ENCODE peak calls at places on chromosomes 1 and 21, in eight cellular contexts. O is PC-3, P is OCI-LY7, H is PC-9, R is SK-N-SH, C is hepatocyte, I is GM23338, N is HCT116. G is an unnamed sample.

GRCh38 chr1:149848811-149849210 is 50.6 kb upstream of the BOLA1 start:
- DNase-seq in O (peak; percentile 40), C (no peak), P (peak; percentile 55), N (no peak), H (no peak), I (peak; percentile 3), R (no peak), G (peak; percentile 6)

GRCh38 chr1:15328785-15329480 is 80.8 kb upstream of the EFHD2 start:
- DNase-seq in P (no peak), H (no peak), N (no peak), C (peak; percentile 45), I (no peak), O (no peak), R (peak; percentile 37), G (no peak)

GRCh38 chr1:91148641-91149069 is 126.8 kb upstream of the ZNF644 start:
- DNase-seq in P (no peak), I (peak; percentile 33), O (no peak), C (no peak), H (no peak), N (no peak), R (no peak), G (no peak)

GRCh38 chr1:66223681-66224080 is 310.3 kb upstream of the SGIP1 start:
- DNase-seq in H (no peak), O (peak; percentile 35), R (no peak), N (no peak), C (no peak), I (no peak), P (no peak), G (no peak)

GRCh38 chr1:148318123-148318899 is 164.8 kb downstream of the PPIAL4G start:
- DNase-seq in R (no peak), H (no peak), P (no peak), O (no peak), N (no peak), I (peak; percentile 80), C (no peak), G (peak; percentile 84)

GRCh38 chr1:28249013-28249870 is 10.1 kb upstream of the SESN2 start:
- DNase-seq in I (peak; percentile 70), H (peak; percentile 66), P (peak; percentile 85), N (peak; percentile 85), O (peak; percentile 88), R (peak; percentile 31), C (peak; percentile 63), G (peak; percentile 40)

GRCh38 chr1:84754376-84754672 is 64.1 kb upstream of the SSX2IP start:
- DNase-seq in N (no peak), R (no peak), C (no peak), H (no peak), I (peak; percentile 22), P (no peak), O (no peak), G (no peak)

GRCh38 chr1:37606481-37607263 is 10.9 kb upstream of the GNL2 start:
- DNase-seq in O (no peak), H (no peak), N (no peak), C (no peak), I (no peak), P (no peak), R (no peak), G (no peak)

GRCh38 chr1:220077887-220078286 is 11.7 kb downstream of the BPNT1 start:
- DNase-seq in C (no peak), H (no peak), P (no peak), R (no peak), O (no peak), N (no peak), I (no peak), G (no peak)

GRCh38 chr1:164914208-164914607 is 355.2 kb downstream of the PBX1 start:
- DNase-seq in P (no peak), R (no peak), H (no peak), N (no peak), O (peak; percentile 38), C (peak; percentile 50), I (no peak), G (no peak)

GRCh38 chr1:185823471-185823870 is 89.3 kb downstream of the HMCN1 start:
- DNase-seq in P (no peak), R (no peak), C (no peak), I (no peak), N (no peak), O (peak; percentile 2), H (no peak), G (no peak)

GRCh38 chr1:193256019-193256418 is 69.6 kb upstream of the B3GALT2 start:
- DNase-seq in H (no peak), C (no peak), I (no peak), N (no peak), O (no peak), P (no peak), R (no peak), G (peak; percentile 68)

GRCh38 chr1:231958448-231958847 is 331.9 kb downstream of the DISC1 start:
- DNase-seq in H (no peak), O (no peak), R (no peak), N (no peak), C (no peak), P (no peak), I (no peak), G (no peak)

GRCh38 chr1:119667176-119667575 is 19.1 kb upstream of the ZNF697 start:
- DNase-seq in N (no peak), R (no peak), I (no peak), O (no peak), C (no peak), H (no peak), P (no peak), G (no peak)

GRCh38 chr21:41957991-41958766 is 4.4 kb upstream of the C2CD2 start:
- DNase-seq in I (peak; percentile 43), N (peak; percentile 61), P (no peak), O (peak; percentile 99), R (no peak), C (peak; percentile 63), H (peak; percentile 85), G (no peak)

GRCh38 chr1:200524092-200524491 is 96.5 kb downstream of the KIF14 start:
- DNase-seq in R (no peak), O (no peak), H (no peak), P (no peak), C (no peak), N (no peak), I (peak; percentile 52), G (no peak)

GRCh38 chr1:247078315-247079140 is at the start of gene ZNF670:
- DNase-seq in N (peak; percentile 94), R (peak; percentile 96), O (peak; percentile 99), H (peak; percentile 92), P (peak; percentile 97), C (peak; percentile 99), I (peak; percentile 100), G (peak; percentile 99)

GRCh38 chr1:228316589-228317387 is 89.8 kb downstream of the TRIM11 start:
- DNase-seq in R (no peak), N (no peak), O (no peak), C (no peak), I (no peak), P (no peak), H (no peak), G (no peak)

GRCh38 chr1:29462096-29462495 is 225.8 kb downstream of the PTPRU start:
- DNase-seq in I (no peak), H (no peak), P (no peak), O (no peak), C (no peak), N (no peak), R (no peak), G (no peak)

GRCh38 chr1:246784621-246785535 is 60.7 kb downstream of the SCCPDH start:
- DNase-seq in C (no peak), O (no peak), P (no peak), R (no peak), I (no peak), H (no peak), N (no peak), G (no peak)

GRCh38 chr21:27423073-27423472 is 456.2 kb upstream of the ADAMTS5 start:
- DNase-seq in P (no peak), C (no peak), O (peak; percentile 7), N (no peak), I (no peak), R (no peak), H (no peak), G (no peak)

GRCh38 chr1:56516539-56517252 is 62.7 kb downstream of the PLPP3 start:
- DNase-seq in N (peak; percentile 71), C (peak; percentile 81), H (peak; percentile 59), I (peak; percentile 84), P (peak; percentile 38), R (no peak), O (peak; percentile 89), G (peak; percentile 83)

GRCh38 chr1:86018311-86018923 is 138.2 kb downstream of the COL24A1 start:
- DNase-seq in I (peak; percentile 68), C (peak; percentile 45), N (peak; percentile 12), R (peak; percentile 31), H (peak; percentile 3), O (peak; percentile 68), P (peak; percentile 40), G (peak; percentile 60)

GRCh38 chr1:151968791-151969399 is 24.8 kb downstream of the S100A10 start:
- DNase-seq in H (no peak), N (no peak), P (no peak), C (no peak), O (peak; percentile 37), R (no peak), I (peak; percentile 25), G (no peak)
- TF ChIP-seq CTCF in H (no peak), N (peak; percentile 33), P (no peak), C (peak; percentile 6), O (peak; percentile 42), R (no peak), I (peak; percentile 22), G (no peak)

GRCh38 chr1:170666661-170667060 is 2.7 kb downstream of the PRRX1 start:
- DNase-seq in H (no peak), I (peak; percentile 57), N (no peak), O (no peak), R (no peak), P (no peak), C (no peak), G (no peak)

GRCh38 chr1:170668301-170668789 is 4.4 kb downstream of the PRRX1 start:
- DNase-seq in H (no peak), I (peak; percentile 73), N (no peak), C (no peak), R (no peak), O (no peak), P (no peak), G (no peak)

GRCh38 chr1:170669586-170670332 is 5.8 kb downstream of the PRRX1 start:
- DNase-seq in H (no peak), O (no peak), P (no peak), R (no peak), I (peak; percentile 44), C (no peak), N (no peak), G (no peak)

GRCh38 chr1:170670751-170671628 is 7.1 kb downstream of the PRRX1 start:
- DNase-seq in O (no peak), N (no peak), P (no peak), I (peak; percentile 82), H (no peak), R (peak; percentile 56), C (peak; percentile 74), G (no peak)

GRCh38 chr1:170669036-170669435 is 5.1 kb downstream of the PRRX1 start:
- DNase-seq in H (no peak), N (no peak), O (no peak), I (peak; percentile 32), R (no peak), P (no peak), C (no peak), G (no peak)
- H3K9me2 ChIP-seq in H (no peaks in the 10 kb centered on the region), N (no peaks in the 10 kb centered on the region), O (no peaks in the 10 kb centered on the region), I (no peaks in the 10 kb centered on the region), R (no peaks in the 10 kb centered on the region), P (no peaks in the 10 kb centered on the region), C (no peaks in the 10 kb centered on the region), G (no peaks in the 10 kb centered on the region)

GRCh38 chr21:23160914-23161313 is 2162.7 kb downstream of the NCAM2 start:
- DNase-seq in N (no peak), R (peak; percentile 3), I (no peak), H (no peak), C (no peak), P (no peak), O (peak; percentile 35), G (no peak)
- TF ChIP-seq CTCF in N (no peak), R (no peak), I (peak; percentile 39), H (peak; percentile 20), C (peak; percentile 7), P (no peak), O (peak; percentile 67), G (peak; percentile 12)

GRCh38 chr1:97464305-97464704 is 456.5 kb downstream of the DPYD start:
- DNase-seq in I (no peak), P (no peak), H (no peak), C (no peak), R (no peak), N (no peak), O (no peak), G (no peak)
- H3K9me2 ChIP-seq in I (no peaks in the 10 kb centered on the region), P (no peaks in the 10 kb centered on the region), H (no peaks in the 10 kb centered on the region), C (no peaks in the 10 kb centered on the region), R (no peaks in the 10 kb centered on the region), N (peaks cover 3% of the 10 kb centered on the region), O (no peaks in the 10 kb centered on the region), G (no peaks in the 10 kb centered on the region)